ENCODE peak calls at places on chromosomes 2 and 18, in five cellular contexts. J, M, Y, H and V are unnamed samples.

GRCh38 chr2:141015339-141016047 is 1115.3 kb downstream of the LRP1B start:
- DNase-seq in Y (no peak), H (peak; percentile 45), M (no peak), J (no peak), V (no peak)

GRCh38 chr18:55384551-55385275 is 203.3 kb downstream of the TCF4 start:
- DNase-seq in Y (peak; percentile 32), M (no peak), J (peak; percentile 15), H (peak; percentile 85), V (peak; percentile 64)

GRCh38 chr18:24785019-24785418 is 324.6 kb downstream of the HRH4 start:
- DNase-seq in Y (no peak), J (no peak), H (no peak), M (no peak), V (no peak)

GRCh38 chr2:236371010-236371409 is 106.8 kb upstream of the ASB18 start:
- DNase-seq in Y (no peak), M (no peak), J (no peak), H (no peak), V (no peak)

GRCh38 chr2:160484859-160485520 is 8.6 kb downstream of the RBMS1 start:
- DNase-seq in M (no peak), J (no peak), H (peak; percentile 45), Y (no peak), V (no peak)

GRCh38 chr2:100997509-100998234 is 4.4 kb upstream of the RPL31 start:
- DNase-seq in J (no peak), M (no peak), Y (no peak), H (no peak), V (no peak)

GRCh38 chr2:65686928-65687521 is 254.6 kb upstream of the SPRED2 start:
- DNase-seq in H (peak; percentile 41), M (no peak), J (no peak), Y (no peak), V (no peak)

GRCh38 chr2:180979086-180979934 is 1.1 kb upstream of the UBE2E3 start:
- DNase-seq in Y (peak; percentile 58), J (no peak), M (no peak), H (peak; percentile 4), V (no peak)

GRCh38 chr2:74333896-74334586 is 9.2 kb downstream of the SLC4A5 start:
- DNase-seq in M (no peak), J (no peak), H (no peak), Y (no peak), V (no peak)

GRCh38 chr18:26405190-26405781 is 143.1 kb downstream of the KCTD1 start:
- DNase-seq in J (peak; percentile 62), H (peak; percentile 36), Y (peak; percentile 51), M (no peak), V (no peak)

GRCh38 chr18:55651236-55651635 is 63.2 kb upstream of the TCF4 start:
- DNase-seq in H (no peak), J (no peak), Y (peak; percentile 77), M (no peak), V (no peak)

GRCh38 chr2:224876522-224876921 is 160.4 kb upstream of the CCDC195 start:
- DNase-seq in Y (no peak), H (no peak), J (no peak), M (no peak), V (no peak)

GRCh38 chr2:224190871-224191270 is 151.8 kb upstream of the SERPINE2 start:
- DNase-seq in H (no peak), J (no peak), Y (no peak), M (no peak), V (no peak)

GRCh38 chr18:44246001-44246400 is 434.7 kb upstream of the SETBP1 start:
- DNase-seq in M (no peak), J (no peak), Y (no peak), H (peak; percentile 2), V (no peak)

GRCh38 chr18:45565280-45565970 is 49.9 kb upstream of the SLC14A2 start:
- DNase-seq in M (no peak), Y (peak; percentile 73), H (no peak), J (no peak), V (no peak)

GRCh38 chr2:5698171-5698570 is 6.0 kb downstream of the SOX11 start:
- DNase-seq in Y (no peak), H (no peak), M (no peak), J (no peak), V (no peak)

GRCh38 chr2:134549104-134549503 is 169.7 kb downstream of the TMEM163 start:
- DNase-seq in H (no peak), J (no peak), Y (peak; percentile 62), M (no peak), V (no peak)

GRCh38 chr2:118670868-118671267 is 176.6 kb downstream of the EN1 start:
- DNase-seq in M (no peak), H (no peak), Y (no peak), J (no peak), V (no peak)

GRCh38 chr2:217106650-217107014 is 246.8 kb upstream of the TNP1 start:
- DNase-seq in M (no peak), J (no peak), Y (no peak), H (peak; percentile 75), V (no peak)
- TF ChIP-seq CTCF in M (peak; percentile 9), J (peak; percentile 74), Y (peak; percentile 55), H (peak; percentile 88), V (peak; percentile 50)

DNA sequence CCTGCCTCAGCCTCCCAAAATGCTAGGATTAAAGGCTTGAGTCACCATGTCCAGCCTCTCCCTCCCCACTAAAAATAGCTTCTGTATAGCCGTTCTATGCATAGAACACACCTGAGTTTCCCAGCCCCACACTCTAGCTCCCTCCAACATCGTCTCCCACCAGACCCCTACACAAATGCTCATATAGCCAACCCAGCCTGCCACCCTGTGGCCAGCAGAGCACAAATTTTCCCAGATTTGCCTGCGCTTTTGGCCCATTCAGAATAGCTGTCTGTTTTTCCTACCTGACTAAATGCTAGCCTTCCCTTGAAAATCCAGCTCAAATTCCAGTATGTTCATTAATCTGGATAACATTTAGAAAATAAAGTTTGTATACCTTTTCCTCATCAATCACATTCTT is 22.8 kb downstream of the TRABD2A start:
- DNase-seq in Y (no peak), H (peak; percentile 74), J (no peak), M (no peak), V (no peak)
- TF ChIP-seq CTCF in Y (peak; percentile 12), H (peak; percentile 85), J (peak; percentile 22), M (no peak), V (no peak)

GRCh38 chr2:188309364-188309763 is 17.7 kb downstream of the GULP1 start:
- DNase-seq in Y (no peak), M (no peak), J (no peak), H (no peak), V (no peak)
- TF ChIP-seq CTCF in Y (no peak), M (no peak), J (no peak), H (no peak), V (no peak)

GRCh38 chr2:120885311-120885710 is 149.6 kb downstream of the GLI2 start:
- DNase-seq in M (peak; percentile 62), H (no peak), Y (no peak), J (peak; percentile 57), V (no peak)
- TF ChIP-seq CTCF in M (no peak), H (no peak), Y (no peak), J (no peak), V (no peak)

GRCh38 chr2:28350791-28351285 is 41.8 kb upstream of the FOSL2 start:
- DNase-seq in M (peak; percentile 61), Y (no peak), H (no peak), J (no peak), V (no peak)

GRCh38 chr2:28351621-28352020 is 41.0 kb upstream of the FOSL2 start:
- DNase-seq in M (no peak), H (no peak), J (no peak), Y (no peak), V (no peak)

GRCh38 chr2:28352104-28352503 is 40.6 kb upstream of the FOSL2 start:
- DNase-seq in H (no peak), M (peak; percentile 62), Y (no peak), J (no peak), V (no peak)

GRCh38 chr2:28354920-28355520 is 37.6 kb upstream of the FOSL2 start:
- DNase-seq in J (no peak), M (peak; percentile 43), H (no peak), Y (no peak), V (no peak)

GRCh38 chr2:28352726-28353125 is 39.9 kb upstream of the FOSL2 start:
- DNase-seq in M (peak; percentile 66), Y (no peak), J (no peak), H (no peak), V (no peak)
- TF ChIP-seq CTCF in M (no peak), Y (no peak), J (no peak), H (no peak), V (no peak)

GRCh38 chr18:61893971-61894750 is 1.4 kb upstream of the RNF152 start:
- DNase-seq in M (peak; percentile 87), H (peak; percentile 80), Y (peak; percentile 79), J (peak; percentile 97), V (peak; percentile 62)
- TF ChIP-seq CTCF in M (no peak), H (peak; percentile 53), Y (peak; percentile 49), J (no peak), V (no peak)

DNA sequence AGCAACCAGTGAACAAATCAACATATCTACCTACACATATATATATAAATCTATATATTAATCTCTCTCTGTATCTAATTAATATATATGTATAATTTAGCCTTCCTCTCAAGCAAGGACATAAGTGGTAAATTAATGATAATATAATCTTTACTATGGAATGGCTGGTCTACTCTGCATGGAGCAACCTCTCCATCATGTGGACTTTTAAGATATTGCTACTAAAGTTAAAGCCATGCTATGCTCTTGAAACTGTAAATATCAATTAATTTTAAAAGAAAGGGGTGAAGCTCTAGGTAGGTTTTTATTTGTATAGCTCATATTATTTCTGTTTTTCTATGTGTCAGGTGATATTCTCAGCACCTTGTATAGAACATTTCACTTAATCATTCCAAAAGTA is 147.0 kb downstream of the PPP1R1C start:
- DNase-seq in J (no peak), H (no peak), M (no peak), Y (no peak), V (no peak)
- TF ChIP-seq CTCF in J (peak; percentile 68), H (no peak), M (no peak), Y (peak; percentile 36), V (no peak)

DNA sequence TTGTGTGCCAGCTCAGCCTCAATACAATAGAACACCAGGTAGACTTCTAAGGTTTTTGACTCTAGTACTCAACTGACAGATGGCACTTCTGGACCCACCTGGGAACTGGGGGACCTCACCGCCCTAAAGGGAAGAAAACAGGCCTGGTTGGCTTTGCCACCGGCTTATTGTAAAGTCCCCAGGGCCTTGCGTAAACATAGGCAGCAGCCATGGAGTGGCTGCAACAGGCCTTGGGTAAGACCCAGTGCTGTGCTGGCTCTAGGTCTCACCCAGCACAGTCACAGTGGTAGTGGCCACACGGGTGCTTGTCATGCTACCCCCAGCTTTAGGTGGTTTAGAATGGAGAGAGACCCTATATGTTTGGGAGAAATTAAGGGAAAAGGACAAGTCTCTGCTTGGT is 230.7 kb upstream of the SESTD1 start:
- DNase-seq in M (no peak), J (no peak), Y (no peak), H (no peak), V (no peak)
- TF ChIP-seq CTCF in M (no peak), J (no peak), Y (no peak), H (no peak), V (no peak)